ENCODE peak calls at places on chromosomes 13 and 19, in four cellular contexts. I is Calu3; B is stimulated activated CD8-positive, alpha-beta memory T cell treated with anti-CD3 and anti-CD28 coated beads, Interleukin-2, amount 100 ng/mL, for 1 hour; W is A172. D is an unnamed sample.

GRCh38 chr19:19385900-19386339 is 19.6 kb upstream of the GATAD2A start:
- DNase-seq in I (no peak), B (peak), W (no peak), D (no peak)

GRCh38 chr13:56752630-56753029 is 388.1 kb upstream of the PRR20A start:
- DNase-seq in I (no peak), B (no peak), W (no peak), D (no peak)

GRCh38 chr19:33624586-33625153 is 2.9 kb downstream of the CHST8 start:
- DNase-seq in I (no peak), B (no peak), W (no peak), D (no peak)

GRCh38 chr13:40480012-40480914 is 186.2 kb downstream of the FOXO1 start:
- DNase-seq in I (no peak), B (no peak), W (no peak), D (no peak)

GRCh38 chr13:53250272-53250875 is 221.8 kb downstream of the OLFM4 start:
- DNase-seq in I (peak), B (no peak), W (peak), D (peak)

GRCh38 chr13:93307166-93307565 is 80.6 kb downstream of the GPC6 start:
- DNase-seq in I (no peak), B (no peak), W (no peak), D (no peak)

GRCh38 chr13:113746143-113746525 is 12.9 kb upstream of the TMEM255B start:
- DNase-seq in I (no peak), B (no peak), W (no peak), D (no peak)

GRCh38 chr19:7366701-7367420 is 18.1 kb downstream of the ARHGEF18 start:
- DNase-seq in I (no peak), B (no peak), W (peak), D (peak)

GRCh38 chr19:37950471-37951175 is 43.6 kb downstream of the SIPA1L3 start:
- DNase-seq in I (no peak), B (no peak), W (no peak), D (no peak)

GRCh38 chr19:6802336-6803035 is 30.0 kb downstream of the VAV1 start:
- DNase-seq in I (no peak), B (peak), W (peak), D (no peak)

GRCh38 chr13:51815848-51816247 is 11.9 kb upstream of the DHRS12 start:
- DNase-seq in I (no peak), B (no peak), W (no peak), D (no peak)

GRCh38 chr19:50358483-50359431 is 6.7 kb downstream of the NAPSA start:
- DNase-seq in I (no peak), B (peak), W (no peak), D (no peak)

GRCh38 chr19:38842439-38843174 is 7.2 kb downstream of the HNRNPL start:
- DNase-seq in I (no peak), B (no peak), W (no peak), D (no peak)

GRCh38 chr19:30228113-30228725 is 144.0 kb upstream of the ZNF536 start:
- DNase-seq in I (no peak), B (no peak), W (no peak), D (no peak)

D was measured in ACHN.